ENCODE peak calls at places on chromosomes 11 and 22, in ten cellular contexts. One of them, this sample, is unnamed.

GRCh38 chr11:65491614-65492386 is 7.0 kb upstream of the MALAT1 start:
- DNase-seq in NCI-H510A: peak
- DNase-seq in GM10248: peak
- DNase-seq in GM13977: no peak
- DNase-seq in COLO829: no peak
- DNase-seq in HFFc6: peak
- DNase-seq in myocyte: peak
- DNase-seq in GM12865: peak
- DNase-seq in fibroblast of the conjunctiva: no peak
- DNase-seq in type B pancreatic cell: no peak
- DNase-seq in this sample: no peak

GRCh38 chr22:38300197-38300945 is 16.9 kb downstream of the CSNK1E start:
- DNase-seq in NCI-H510A: no peak
- DNase-seq in fibroblast of the conjunctiva: no peak
- DNase-seq in myocyte: no peak
- DNase-seq in type B pancreatic cell: no peak
- DNase-seq in COLO829: no peak
- DNase-seq in GM12865: no peak
- DNase-seq in HFFc6: no peak
- DNase-seq in GM13977: no peak
- DNase-seq in GM10248: no peak
- DNase-seq in this sample: no peak

GRCh38 chr11:72751293-72752087 is 718 bp downstream of the ARAP1 start:
- DNase-seq in GM12865: no peak
- DNase-seq in NCI-H510A: peak
- DNase-seq in GM10248: no peak
- DNase-seq in GM13977: peak
- DNase-seq in HFFc6: no peak
- DNase-seq in myocyte: no peak
- DNase-seq in COLO829: no peak
- DNase-seq in type B pancreatic cell: no peak
- DNase-seq in fibroblast of the conjunctiva: no peak
- DNase-seq in this sample: no peak

GRCh38 chr22:44366372-44367310 is 53.9 kb upstream of the SHISAL1 start:
- DNase-seq in type B pancreatic cell: no peak
- DNase-seq in GM13977: no peak
- DNase-seq in NCI-H510A: no peak
- DNase-seq in COLO829: no peak
- DNase-seq in HFFc6: no peak
- DNase-seq in fibroblast of the conjunctiva: no peak
- DNase-seq in myocyte: no peak
- DNase-seq in GM10248: no peak
- DNase-seq in GM12865: no peak
- DNase-seq in this sample: no peak

GRCh38 chr22:20748082-20748481 is 25.8 kb upstream of the SERPIND1 start:
- DNase-seq in GM13977: no peak
- DNase-seq in NCI-H510A: no peak
- DNase-seq in GM12865: no peak
- DNase-seq in type B pancreatic cell: no peak
- DNase-seq in GM10248: no peak
- DNase-seq in fibroblast of the conjunctiva: no peak
- DNase-seq in COLO829: no peak
- DNase-seq in HFFc6: no peak
- DNase-seq in myocyte: no peak
- DNase-seq in this sample: no peak

GRCh38 chr11:64754919-64755662 is 4.7 kb downstream of the PYGM start:
- DNase-seq in NCI-H510A: no peak
- DNase-seq in fibroblast of the conjunctiva: no peak
- DNase-seq in myocyte: no peak
- DNase-seq in HFFc6: no peak
- DNase-seq in GM10248: no peak
- DNase-seq in COLO829: no peak
- DNase-seq in GM13977: no peak
- DNase-seq in GM12865: no peak
- DNase-seq in type B pancreatic cell: no peak
- DNase-seq in this sample: no peak

GRCh38 chr22:42078469-42079318 is 806 bp upstream of the SMDT1 start:
- DNase-seq in fibroblast of the conjunctiva: no peak
- DNase-seq in COLO829: no peak
- DNase-seq in GM12865: no peak
- DNase-seq in HFFc6: no peak
- DNase-seq in myocyte: no peak
- DNase-seq in NCI-H510A: no peak
- DNase-seq in GM13977: no peak
- DNase-seq in type B pancreatic cell: no peak
- DNase-seq in GM10248: no peak
- DNase-seq in this sample: no peak

GRCh38 chr11:75245356-75246005 is 4.9 kb downstream of the TPBGL start:
- DNase-seq in fibroblast of the conjunctiva: no peak
- DNase-seq in type B pancreatic cell: no peak
- DNase-seq in myocyte: no peak
- DNase-seq in HFFc6: no peak
- DNase-seq in GM13977: no peak
- DNase-seq in GM10248: no peak
- DNase-seq in GM12865: no peak
- DNase-seq in NCI-H510A: no peak
- DNase-seq in COLO829: no peak
- DNase-seq in this sample: no peak

GRCh38 chr22:43247546-43248260 is 60.8 kb upstream of the TTLL12 start:
- DNase-seq in GM10248: no peak
- DNase-seq in GM12865: no peak
- DNase-seq in fibroblast of the conjunctiva: no peak
- DNase-seq in GM13977: no peak
- DNase-seq in type B pancreatic cell: no peak
- DNase-seq in NCI-H510A: no peak
- DNase-seq in HFFc6: no peak
- DNase-seq in COLO829: no peak
- DNase-seq in myocyte: no peak
- DNase-seq in this sample: no peak

GRCh38 chr11:115611343-115611742 is 107.1 kb upstream of the CADM1 start:
- DNase-seq in NCI-H510A: no peak
- DNase-seq in COLO829: no peak
- DNase-seq in GM10248: no peak
- DNase-seq in GM12865: no peak
- DNase-seq in GM13977: no peak
- DNase-seq in HFFc6: no peak
- DNase-seq in fibroblast of the conjunctiva: no peak
- DNase-seq in myocyte: no peak
- DNase-seq in type B pancreatic cell: no peak
- DNase-seq in this sample: no peak

GRCh38 chr11:68021167-68021787 is 9.2 kb upstream of the NDUFS8 start:
- DNase-seq in GM10248: no peak
- DNase-seq in myocyte: peak
- DNase-seq in type B pancreatic cell: no peak
- DNase-seq in fibroblast of the conjunctiva: no peak
- DNase-seq in NCI-H510A: no peak
- DNase-seq in COLO829: no peak
- DNase-seq in HFFc6: no peak
- DNase-seq in GM12865: no peak
- DNase-seq in GM13977: no peak
- DNase-seq in this sample: no peak

GRCh38 chr11:128848815-128849455 is 18.2 kb downstream of the KCNJ1 start:
- DNase-seq in NCI-H510A: no peak
- DNase-seq in GM12865: peak
- DNase-seq in GM10248: peak
- DNase-seq in GM13977: peak
- DNase-seq in COLO829: peak
- DNase-seq in myocyte: peak
- DNase-seq in fibroblast of the conjunctiva: no peak
- DNase-seq in HFFc6: no peak
- DNase-seq in type B pancreatic cell: no peak
- DNase-seq in this sample: peak

GRCh38 chr22:29454186-29454745 is 15.9 kb downstream of the RFPL1 start:
- DNase-seq in type B pancreatic cell: no peak
- DNase-seq in GM13977: no peak
- DNase-seq in COLO829: no peak
- DNase-seq in HFFc6: no peak
- DNase-seq in NCI-H510A: no peak
- DNase-seq in GM10248: no peak
- DNase-seq in myocyte: no peak
- DNase-seq in GM12865: no peak
- DNase-seq in fibroblast of the conjunctiva: no peak
- DNase-seq in this sample: no peak

GRCh38 chr11:104672897-104673296 is 225.4 kb downstream of the CASP12 start:
- DNase-seq in myocyte: no peak
- DNase-seq in fibroblast of the conjunctiva: no peak
- DNase-seq in GM10248: no peak
- DNase-seq in HFFc6: no peak
- DNase-seq in GM12865: no peak
- DNase-seq in COLO829: no peak
- DNase-seq in type B pancreatic cell: no peak
- DNase-seq in GM13977: no peak
- DNase-seq in NCI-H510A: no peak
- DNase-seq in this sample: no peak

GRCh38 chr11:125345706-125346561 is 150.1 kb downstream of the FEZ1 start:
- DNase-seq in HFFc6: peak
- DNase-seq in type B pancreatic cell: no peak
- DNase-seq in COLO829: peak
- DNase-seq in GM12865: peak
- DNase-seq in myocyte: peak
- DNase-seq in GM13977: peak
- DNase-seq in fibroblast of the conjunctiva: peak
- DNase-seq in GM10248: peak
- DNase-seq in NCI-H510A: no peak
- DNase-seq in this sample: no peak

GRCh38 chr11:48020092-48020755 is 39.9 kb downstream of the PTPRJ start:
- DNase-seq in COLO829: no peak
- DNase-seq in GM12865: peak
- DNase-seq in GM10248: no peak
- DNase-seq in GM13977: peak
- DNase-seq in HFFc6: no peak
- DNase-seq in type B pancreatic cell: no peak
- DNase-seq in NCI-H510A: no peak
- DNase-seq in myocyte: no peak
- DNase-seq in fibroblast of the conjunctiva: no peak
- DNase-seq in this sample: no peak

GRCh38 chr11:11441516-11441915 is 88.5 kb upstream of the CSNK2A3 start:
- DNase-seq in GM10248: no peak
- DNase-seq in GM13977: no peak
- DNase-seq in GM12865: no peak
- DNase-seq in HFFc6: no peak
- DNase-seq in COLO829: no peak
- DNase-seq in type B pancreatic cell: no peak
- DNase-seq in myocyte: no peak
- DNase-seq in fibroblast of the conjunctiva: no peak
- DNase-seq in NCI-H510A: no peak
- DNase-seq in this sample: no peak

GRCh38 chr22:38335077-38335476 is 17.8 kb upstream of the CSNK1E start:
- DNase-seq in fibroblast of the conjunctiva: no peak
- DNase-seq in HFFc6: no peak
- DNase-seq in COLO829: no peak
- DNase-seq in myocyte: no peak
- DNase-seq in GM12865: no peak
- DNase-seq in NCI-H510A: no peak
- DNase-seq in type B pancreatic cell: no peak
- DNase-seq in GM13977: no peak
- DNase-seq in GM10248: no peak
- DNase-seq in this sample: no peak

GRCh38 chr11:82732734-82733443 is 775 bp downstream of the FAM181B start:
- DNase-seq in COLO829: no peak
- DNase-seq in HFFc6: no peak
- DNase-seq in fibroblast of the conjunctiva: no peak
- DNase-seq in GM10248: no peak
- DNase-seq in NCI-H510A: no peak
- DNase-seq in GM12865: no peak
- DNase-seq in myocyte: no peak
- DNase-seq in type B pancreatic cell: no peak
- DNase-seq in GM13977: peak
- DNase-seq in this sample: peak

GRCh38 chr11:78540276-78540675 is 34.4 kb downstream of the NARS2 start:
- DNase-seq in fibroblast of the conjunctiva: no peak
- DNase-seq in HFFc6: no peak
- DNase-seq in type B pancreatic cell: no peak
- DNase-seq in GM12865: no peak
- DNase-seq in GM13977: no peak
- DNase-seq in COLO829: no peak
- DNase-seq in NCI-H510A: no peak
- DNase-seq in myocyte: no peak
- DNase-seq in GM10248: no peak
- DNase-seq in this sample: no peak

GRCh38 chr11:28730336-28730735 is 622.1 kb downstream of the METTL15 start:
- DNase-seq in myocyte: no peak
- DNase-seq in HFFc6: peak
- DNase-seq in COLO829: peak
- DNase-seq in fibroblast of the conjunctiva: no peak
- DNase-seq in NCI-H510A: no peak
- DNase-seq in GM10248: no peak
- DNase-seq in GM13977: no peak
- DNase-seq in GM12865: no peak
- DNase-seq in type B pancreatic cell: no peak
- DNase-seq in this sample: no peak

GRCh38 chr11:101707477-101707876 is 123.7 kb upstream of the TRPC6 start:
- DNase-seq in GM10248: no peak
- DNase-seq in type B pancreatic cell: no peak
- DNase-seq in fibroblast of the conjunctiva: no peak
- DNase-seq in NCI-H510A: no peak
- DNase-seq in GM12865: no peak
- DNase-seq in COLO829: no peak
- DNase-seq in myocyte: peak
- DNase-seq in HFFc6: no peak
- DNase-seq in GM13977: no peak
- DNase-seq in this sample: no peak

GRCh38 chr11:17529814-17530162 is 14.4 kb downstream of the USH1C start:
- DNase-seq in HFFc6: no peak
- DNase-seq in NCI-H510A: no peak
- DNase-seq in myocyte: no peak
- DNase-seq in GM13977: no peak
- DNase-seq in GM12865: no peak
- DNase-seq in fibroblast of the conjunctiva: no peak
- DNase-seq in COLO829: no peak
- DNase-seq in type B pancreatic cell: no peak
- DNase-seq in GM10248: no peak
- DNase-seq in this sample: no peak

GRCh38 chr22:50620861-50621490 is 7.0 kb downstream of the ARSA start:
- DNase-seq in GM10248: peak
- DNase-seq in HFFc6: no peak
- DNase-seq in COLO829: no peak
- DNase-seq in type B pancreatic cell: no peak
- DNase-seq in myocyte: no peak
- DNase-seq in GM13977: peak
- DNase-seq in fibroblast of the conjunctiva: no peak
- DNase-seq in GM12865: peak
- DNase-seq in NCI-H510A: no peak
- DNase-seq in this sample: peak

GRCh38 chr22:50224071-50224470 is 20.8 kb downstream of the TUBGCP6 start:
- DNase-seq in GM10248: no peak
- DNase-seq in GM12865: no peak
- DNase-seq in fibroblast of the conjunctiva: no peak
- DNase-seq in NCI-H510A: no peak
- DNase-seq in HFFc6: no peak
- DNase-seq in type B pancreatic cell: no peak
- DNase-seq in GM13977: no peak
- DNase-seq in myocyte: no peak
- DNase-seq in COLO829: no peak
- DNase-seq in this sample: no peak

GRCh38 chr11:19903620-19904069 is 191.0 kb downstream of the NAV2 start:
- DNase-seq in GM12865: peak
- DNase-seq in NCI-H510A: no peak
- DNase-seq in GM13977: peak
- DNase-seq in GM10248: peak
- DNase-seq in myocyte: peak
- DNase-seq in HFFc6: peak
- DNase-seq in type B pancreatic cell: peak
- DNase-seq in fibroblast of the conjunctiva: peak
- DNase-seq in COLO829: peak
- DNase-seq in this sample: peak

GRCh38 chr11:72876147-72876546 is 61.9 kb downstream of the ATG16L2 start:
- DNase-seq in NCI-H510A: no peak
- DNase-seq in type B pancreatic cell: no peak
- DNase-seq in myocyte: no peak
- DNase-seq in COLO829: no peak
- DNase-seq in fibroblast of the conjunctiva: no peak
- DNase-seq in GM13977: no peak
- DNase-seq in GM10248: no peak
- DNase-seq in HFFc6: no peak
- DNase-seq in GM12865: no peak
- DNase-seq in this sample: no peak

GRCh38 chr11:16895306-16895705 is 118.9 kb downstream of the PLEKHA7 start:
- DNase-seq in GM10248: no peak
- DNase-seq in type B pancreatic cell: no peak
- DNase-seq in NCI-H510A: no peak
- DNase-seq in GM12865: no peak
- DNase-seq in GM13977: no peak
- DNase-seq in myocyte: no peak
- DNase-seq in fibroblast of the conjunctiva: no peak
- DNase-seq in HFFc6: no peak
- DNase-seq in COLO829: no peak
- DNase-seq in this sample: no peak